ENCODE peak calls at places on chromosomes 16 and 17, in seven cellular contexts. S is stimulated activated CD8-positive, alpha-beta memory T cell treated with anti-CD3 and anti-CD28 coated beads, Interleukin-4, amount 100 ng/mL, for 1 hour; R is SW480; D is ovary; Z is Daoy; O is left lung; J is heart right ventricle. U is an unnamed sample.

GRCh38 chr17:596287-596686 is 118.4 kb downstream of the VPS53 start:
- DNase-seq in S (no peak), R (peak; percentile 39), D (no peak), Z (peak; percentile 67), O (peak; percentile 46), J (no peak), U (no peak)

GRCh38 chr16:81053761-81054160 is 18.1 kb downstream of the ATMIN start:
- DNase-seq in S (no peak), R (no peak), D (no peak), Z (no peak), O (no peak), J (no peak), U (no peak)

GRCh38 chr16:693766-694165 is 3.6 kb upstream of the WDR24 start:
- DNase-seq in S (no peak), R (no peak), D (no peak), Z (no peak), O (no peak), J (no peak), U (no peak)

GRCh38 chr17:13879961-13880466 is 189.3 kb upstream of the COX10 start:
- DNase-seq in S (no peak), R (no peak), D (no peak), Z (no peak), O (no peak), J (no peak), U (no peak)

GRCh38 chr17:45248132-45248936 is 13.6 kb downstream of the SPATA32 start:
- DNase-seq in S (peak; percentile 72), R (peak; percentile 43), D (no peak), Z (no peak), O (peak; percentile 71), J (no peak), U (peak; percentile 83)

GRCh38 chr17:64491034-64491860 is 5.6 kb downstream of the POLG2 start:
- DNase-seq in S (no peak), R (peak; percentile 31), D (no peak), Z (peak; percentile 46), O (peak; percentile 43), J (no peak), U (peak; percentile 67)

GRCh38 chr17:1485311-1485747 is 7.2 kb downstream of the MYO1C start:
- DNase-seq in S (no peak), R (peak; percentile 41), D (peak; percentile 56), Z (peak; percentile 61), O (no peak), J (peak; percentile 77), U (peak; percentile 17)

GRCh38 chr17:62193297-62193696 is 128.2 kb upstream of the MED13 start:
- DNase-seq in S (no peak), R (no peak), D (no peak), Z (no peak), O (no peak), J (no peak), U (no peak)

GRCh38 chr16:89727406-89728120 is 6.2 kb downstream of the ZNF276 start:
- DNase-seq in S (no peak), R (no peak), D (no peak), Z (no peak), O (no peak), J (no peak), U (no peak)

GRCh38 chr17:43003542-43004172 is 2.9 kb upstream of the IFI35 start:
- DNase-seq in S (no peak), R (peak; percentile 48), D (no peak), Z (peak; percentile 79), O (no peak), J (no peak), U (peak; percentile 67)

GRCh38 chr17:48747445-48748363 is 19.2 kb upstream of the HOXB13 start:
- DNase-seq in S (no peak), R (no peak), D (no peak), Z (no peak), O (no peak), J (no peak), U (peak; percentile 71)

GRCh38 chr16:68188170-68188569 is 47.8 kb downstream of the ESRP2 start:
- DNase-seq in S (no peak), R (no peak), D (no peak), Z (no peak), O (no peak), J (no peak), U (no peak)

GRCh38 chr16:57681950-57682728 is 12.5 kb upstream of the DRC7 start:
- DNase-seq in S (no peak), R (no peak), D (no peak), Z (no peak), O (no peak), J (no peak), U (no peak)

GRCh38 chr16:85057212-85057889 is 29.8 kb downstream of the KIAA0513 start:
- DNase-seq in S (no peak), R (peak; percentile 23), D (no peak), Z (no peak), O (no peak), J (no peak), U (peak; percentile 17)

GRCh38 chr16:85285681-85286065 is 173.4 kb upstream of the CIBAR2 start:
- DNase-seq in S (no peak), R (no peak), D (no peak), Z (no peak), O (no peak), J (no peak), U (no peak)

GRCh38 chr17:60036796-60037677 is 41.7 kb downstream of the HEATR6 start:
- DNase-seq in S (peak; percentile 42), R (peak; percentile 90), D (peak; percentile 41), Z (peak; percentile 73), O (peak; percentile 64), J (peak; percentile 60), U (peak; percentile 88)

GRCh38 chr17:77892469-77893143 is 65.9 kb upstream of the TNRC6C start:
- DNase-seq in S (no peak), R (no peak), D (no peak), Z (no peak), O (no peak), J (peak; percentile 7), U (peak; percentile 18)

GRCh38 chr17:80927791-80928216 is 63.8 kb upstream of the CHMP6 start:
- DNase-seq in S (no peak), R (no peak), D (no peak), Z (no peak), O (peak; percentile 18), J (no peak), U (no peak)

GRCh38 chr17:12407495-12407894 is 258.2 kb upstream of the MYOCD start:
- DNase-seq in S (no peak), R (no peak), D (no peak), Z (no peak), O (no peak), J (no peak), U (no peak)

GRCh38 chr16:24906199-24906808 is 60.5 kb downstream of the SLC5A11 start:
- DNase-seq in S (no peak), R (peak; percentile 9), D (no peak), Z (no peak), O (no peak), J (no peak), U (peak; percentile 41)

GRCh38 chr17:9905902-9906301 is 831 bp upstream of the RCVRN start:
- DNase-seq in S (no peak), R (peak; percentile 16), D (no peak), Z (peak; percentile 55), O (no peak), J (peak; percentile 51), U (peak; percentile 35)

GRCh38 chr17:30476726-30477082 is 504 bp upstream of the GOSR1 start:
- DNase-seq in S (no peak), R (peak; percentile 48), D (no peak), Z (peak; percentile 32), O (no peak), J (no peak), U (no peak)

GRCh38 chr16:68289621-68290329 is 21.0 kb downstream of the SLC7A6OS start:
- DNase-seq in S (peak; percentile 31), R (no peak), D (no peak), Z (no peak), O (no peak), J (no peak), U (no peak)

GRCh38 chr17:70654706-70655105 is 485.4 kb downstream of the KCNJ2 start:
- DNase-seq in S (no peak), R (no peak), D (no peak), Z (no peak), O (no peak), J (no peak), U (no peak)

GRCh38 chr16:67068212-67068753 is 39.3 kb downstream of the CBFB start:
- DNase-seq in S (no peak), R (no peak), D (no peak), Z (no peak), O (no peak), J (no peak), U (peak; percentile 17)

GRCh38 chr16:79651363-79651762 is 50.8 kb upstream of the MAF start:
- DNase-seq in S (no peak), R (peak; percentile 19), D (peak; percentile 57), Z (peak; percentile 82), O (peak; percentile 74), J (peak; percentile 31), U (no peak)

GRCh38 chr17:36534117-36534880 is at the start of gene MYO19:
- DNase-seq in S (peak; percentile 11), R (peak; percentile 69), D (peak; percentile 69), Z (peak; percentile 72), O (peak; percentile 59), J (peak; percentile 67), U (peak; percentile 66)

GRCh38 chr17:79838541-79839274 is 532 bp downstream of the CBX4 start:
- DNase-seq in S (no peak), R (peak; percentile 48), D (peak; percentile 41), Z (peak; percentile 58), O (peak; percentile 62), J (peak; percentile 54), U (peak; percentile 46)

GRCh38 chr16:4273858-4274291 is 1.1 kb upstream of the TFAP4 start:
- DNase-seq in S (no peak), R (no peak), D (peak; percentile 40), Z (peak; percentile 62), O (peak; percentile 65), J (peak; percentile 71), U (peak; percentile 53)

GRCh38 chr16:15751940-15752339 is 101.9 kb downstream of the NDE1 start:
- DNase-seq in S (no peak), R (no peak), D (no peak), Z (no peak), O (no peak), J (no peak), U (no peak)